ENCODE peak calls at places on chromosomes 11 and 22, in four cellular contexts. One of them, this sample, is unnamed.

GRCh38 chr11:77188912-77189491 is 61.0 kb downstream of the MYO7A start:
- DNase-seq in nephron progenitor cell: no peak
- DNase-seq in stimulated activated CD4-positive, alpha-beta T cell treated with anti-CD3 and anti-CD28 coated beads, Interleukin-1b, Interleukin-23, amount 100 ng/mL, for 1 hour: no peak
- DNase-seq in non-pigmented ciliary epithelial cell: no peak
- DNase-seq in this sample: no peak

GRCh38 chr22:49637255-49637760 is 190.4 kb downstream of the BRD1 start:
- DNase-seq in nephron progenitor cell: no peak
- DNase-seq in stimulated activated CD4-positive, alpha-beta T cell treated with anti-CD3 and anti-CD28 coated beads, Interleukin-1b, Interleukin-23, amount 100 ng/mL, for 1 hour: no peak
- DNase-seq in non-pigmented ciliary epithelial cell: no peak
- DNase-seq in this sample: no peak

GRCh38 chr22:26748845-26749244 is 91.5 kb downstream of the MIAT start:
- DNase-seq in nephron progenitor cell: no peak
- DNase-seq in stimulated activated CD4-positive, alpha-beta T cell treated with anti-CD3 and anti-CD28 coated beads, Interleukin-1b, Interleukin-23, amount 100 ng/mL, for 1 hour: no peak
- DNase-seq in non-pigmented ciliary epithelial cell: no peak
- DNase-seq in this sample: no peak

GRCh38 chr11:126318642-126319373 is 14.9 kb downstream of the DCPS start:
- DNase-seq in nephron progenitor cell: no peak
- DNase-seq in stimulated activated CD4-positive, alpha-beta T cell treated with anti-CD3 and anti-CD28 coated beads, Interleukin-1b, Interleukin-23, amount 100 ng/mL, for 1 hour: no peak
- DNase-seq in non-pigmented ciliary epithelial cell: peak
- DNase-seq in this sample: no peak

GRCh38 chr22:38628444-38628843 is 27.7 kb downstream of the FAM227A start:
- DNase-seq in nephron progenitor cell: no peak
- DNase-seq in stimulated activated CD4-positive, alpha-beta T cell treated with anti-CD3 and anti-CD28 coated beads, Interleukin-1b, Interleukin-23, amount 100 ng/mL, for 1 hour: no peak
- DNase-seq in non-pigmented ciliary epithelial cell: no peak
- DNase-seq in this sample: no peak

GRCh38 chr11:33606762-33607161 is 93.9 kb downstream of the C11orf91 start:
- DNase-seq in nephron progenitor cell: no peak
- DNase-seq in stimulated activated CD4-positive, alpha-beta T cell treated with anti-CD3 and anti-CD28 coated beads, Interleukin-1b, Interleukin-23, amount 100 ng/mL, for 1 hour: no peak
- DNase-seq in non-pigmented ciliary epithelial cell: no peak
- DNase-seq in this sample: no peak

GRCh38 chr11:127653071-127653470 is 652.5 kb upstream of the KIRREL3 start:
- DNase-seq in nephron progenitor cell: no peak
- DNase-seq in stimulated activated CD4-positive, alpha-beta T cell treated with anti-CD3 and anti-CD28 coated beads, Interleukin-1b, Interleukin-23, amount 100 ng/mL, for 1 hour: no peak
- DNase-seq in non-pigmented ciliary epithelial cell: no peak
- DNase-seq in this sample: no peak

GRCh38 chr11:44992181-44992582 is 41.5 kb upstream of the TP53I11 start:
- DNase-seq in nephron progenitor cell: no peak
- DNase-seq in stimulated activated CD4-positive, alpha-beta T cell treated with anti-CD3 and anti-CD28 coated beads, Interleukin-1b, Interleukin-23, amount 100 ng/mL, for 1 hour: no peak
- DNase-seq in non-pigmented ciliary epithelial cell: no peak
- DNase-seq in this sample: no peak

GRCh38 chr22:48843640-48844039 is 984.0 kb downstream of the BRD1 start:
- DNase-seq in nephron progenitor cell: no peak
- DNase-seq in stimulated activated CD4-positive, alpha-beta T cell treated with anti-CD3 and anti-CD28 coated beads, Interleukin-1b, Interleukin-23, amount 100 ng/mL, for 1 hour: no peak
- DNase-seq in non-pigmented ciliary epithelial cell: no peak
- DNase-seq in this sample: no peak

GRCh38 chr11:47980907-47981621 is 705 bp downstream of the PTPRJ start:
- DNase-seq in nephron progenitor cell: peak
- DNase-seq in stimulated activated CD4-positive, alpha-beta T cell treated with anti-CD3 and anti-CD28 coated beads, Interleukin-1b, Interleukin-23, amount 100 ng/mL, for 1 hour: no peak
- DNase-seq in non-pigmented ciliary epithelial cell: no peak
- DNase-seq in this sample: no peak

GRCh38 chr11:48900131-48900800 is 83.4 kb downstream of the TRIM51G start:
- DNase-seq in nephron progenitor cell: no peak
- DNase-seq in stimulated activated CD4-positive, alpha-beta T cell treated with anti-CD3 and anti-CD28 coated beads, Interleukin-1b, Interleukin-23, amount 100 ng/mL, for 1 hour: no peak
- DNase-seq in non-pigmented ciliary epithelial cell: no peak
- DNase-seq in this sample: no peak

GRCh38 chr22:47918936-47919505 is 1156.6 kb downstream of the TBC1D22A start:
- DNase-seq in nephron progenitor cell: no peak
- DNase-seq in stimulated activated CD4-positive, alpha-beta T cell treated with anti-CD3 and anti-CD28 coated beads, Interleukin-1b, Interleukin-23, amount 100 ng/mL, for 1 hour: no peak
- DNase-seq in non-pigmented ciliary epithelial cell: no peak
- DNase-seq in this sample: no peak

GRCh38 chr22:24950272-24950902 is 2.1 kb upstream of the KIAA1671 start:
- DNase-seq in nephron progenitor cell: peak
- DNase-seq in stimulated activated CD4-positive, alpha-beta T cell treated with anti-CD3 and anti-CD28 coated beads, Interleukin-1b, Interleukin-23, amount 100 ng/mL, for 1 hour: no peak
- DNase-seq in non-pigmented ciliary epithelial cell: no peak
- DNase-seq in this sample: no peak

GRCh38 chr11:12161603-12162350 is 51.4 kb downstream of the MICAL2 start:
- DNase-seq in nephron progenitor cell: no peak
- DNase-seq in stimulated activated CD4-positive, alpha-beta T cell treated with anti-CD3 and anti-CD28 coated beads, Interleukin-1b, Interleukin-23, amount 100 ng/mL, for 1 hour: no peak
- DNase-seq in non-pigmented ciliary epithelial cell: no peak
- DNase-seq in this sample: no peak

This sample was measured in NCI-H1048.